ENCODE peak calls at places on chromosomes 2 and 18, in seven cellular contexts. One of them, this sample, is unnamed.

GRCh38 chr2:210577263-210578071 is 21.1 kb downstream of the CPS1 start:
- DNase-seq in EH: peak; percentile 59
- DNase-seq in endothelial cell: no peak
- DNase-seq in HCT116: peak; percentile 33
- DNase-seq in mucosa of descending colon: no peak
- DNase-seq in neural crest cell: no peak
- DNase-seq in IMR-90: peak; percentile 59
- DNase-seq in this sample: peak; percentile 87

GRCh38 chr2:36564377-36564930 is 33.5 kb downstream of the FEZ2 start:
- DNase-seq in EH: peak; percentile 26
- DNase-seq in endothelial cell: no peak
- DNase-seq in HCT116: no peak
- DNase-seq in mucosa of descending colon: no peak
- DNase-seq in neural crest cell: no peak
- DNase-seq in IMR-90: no peak
- DNase-seq in this sample: no peak

GRCh38 chr2:178193823-178194599 is at the start of gene OSBPL6:
- DNase-seq in EH: peak; percentile 90
- DNase-seq in endothelial cell: peak; percentile 81
- DNase-seq in HCT116: peak; percentile 51
- DNase-seq in mucosa of descending colon: peak; percentile 74
- DNase-seq in neural crest cell: peak; percentile 64
- DNase-seq in IMR-90: peak; percentile 82
- DNase-seq in this sample: peak; percentile 80

GRCh38 chr2:191347881-191348280 is 102.7 kb downstream of the MYO1B start:
- DNase-seq in EH: peak; percentile 66
- DNase-seq in endothelial cell: no peak
- DNase-seq in HCT116: no peak
- DNase-seq in mucosa of descending colon: no peak
- DNase-seq in neural crest cell: no peak
- DNase-seq in IMR-90: peak; percentile 84
- DNase-seq in this sample: no peak

GRCh38 chr2:150165479-150165878 is 322.0 kb downstream of the RND3 start:
- DNase-seq in EH: no peak
- DNase-seq in endothelial cell: no peak
- DNase-seq in HCT116: no peak
- DNase-seq in mucosa of descending colon: no peak
- DNase-seq in neural crest cell: no peak
- DNase-seq in IMR-90: no peak
- DNase-seq in this sample: no peak

GRCh38 chr2:42928692-42929576 is 136.6 kb upstream of the HAAO start:
- DNase-seq in EH: peak; percentile 45
- DNase-seq in endothelial cell: peak; percentile 39
- DNase-seq in HCT116: no peak
- DNase-seq in mucosa of descending colon: peak; percentile 72
- DNase-seq in neural crest cell: peak; percentile 32
- DNase-seq in IMR-90: peak; percentile 47
- DNase-seq in this sample: peak; percentile 86

GRCh38 chr2:122980672-122981071 is 1044.4 kb upstream of the CNTNAP5 start:
- DNase-seq in EH: no peak
- DNase-seq in endothelial cell: no peak
- DNase-seq in HCT116: no peak
- DNase-seq in mucosa of descending colon: no peak
- DNase-seq in neural crest cell: no peak
- DNase-seq in IMR-90: no peak
- DNase-seq in this sample: no peak

GRCh38 chr2:9809448-9810088 is 33.7 kb upstream of the TAF1B start:
- DNase-seq in EH: no peak
- DNase-seq in endothelial cell: no peak
- DNase-seq in HCT116: no peak
- DNase-seq in mucosa of descending colon: peak; percentile 77
- DNase-seq in neural crest cell: no peak
- DNase-seq in IMR-90: no peak
- DNase-seq in this sample: no peak

GRCh38 chr18:7812431-7813063 is 245.4 kb downstream of the PTPRM start:
- DNase-seq in EH: peak; percentile 90
- DNase-seq in endothelial cell: no peak
- DNase-seq in HCT116: no peak
- DNase-seq in mucosa of descending colon: no peak
- DNase-seq in neural crest cell: no peak
- DNase-seq in IMR-90: peak; percentile 73
- DNase-seq in this sample: no peak

GRCh38 chr2:70690846-70691245 is 77.2 kb downstream of the ADD2 start:
- DNase-seq in EH: no peak
- DNase-seq in endothelial cell: no peak
- DNase-seq in HCT116: no peak
- DNase-seq in mucosa of descending colon: no peak
- DNase-seq in neural crest cell: no peak
- DNase-seq in IMR-90: no peak
- DNase-seq in this sample: no peak

GRCh38 chr2:235230809-235231601 is 262.8 kb upstream of the AGAP1 start:
- DNase-seq in EH: peak; percentile 68
- DNase-seq in endothelial cell: no peak
- DNase-seq in HCT116: no peak
- DNase-seq in mucosa of descending colon: no peak
- DNase-seq in neural crest cell: no peak
- DNase-seq in IMR-90: no peak
- DNase-seq in this sample: no peak

GRCh38 chr2:209988010-209988409 is 14.4 kb upstream of the RPE start:
- DNase-seq in EH: no peak
- DNase-seq in endothelial cell: no peak
- DNase-seq in HCT116: no peak
- DNase-seq in mucosa of descending colon: no peak
- DNase-seq in neural crest cell: no peak
- DNase-seq in IMR-90: no peak
- DNase-seq in this sample: no peak

GRCh38 chr2:17298453-17298852 is 219.8 kb downstream of the RAD51AP2 start:
- DNase-seq in EH: no peak
- DNase-seq in endothelial cell: no peak
- DNase-seq in HCT116: no peak
- DNase-seq in mucosa of descending colon: no peak
- DNase-seq in neural crest cell: no peak
- DNase-seq in IMR-90: no peak
- DNase-seq in this sample: no peak

GRCh38 chr2:18492721-18493120 is 67.7 kb downstream of the RDH14 start:
- DNase-seq in EH: no peak
- DNase-seq in endothelial cell: no peak
- DNase-seq in HCT116: no peak
- DNase-seq in mucosa of descending colon: no peak
- DNase-seq in neural crest cell: no peak
- DNase-seq in IMR-90: no peak
- DNase-seq in this sample: no peak

GRCh38 chr2:173978447-173978846 is 13.3 kb upstream of the SP3 start:
- DNase-seq in EH: no peak
- DNase-seq in endothelial cell: no peak
- DNase-seq in HCT116: no peak
- DNase-seq in mucosa of descending colon: no peak
- DNase-seq in neural crest cell: no peak
- DNase-seq in IMR-90: peak; percentile 36
- DNase-seq in this sample: no peak

GRCh38 chr2:17373736-17374135 is 144.5 kb downstream of the RAD51AP2 start:
- DNase-seq in EH: no peak
- DNase-seq in endothelial cell: no peak
- DNase-seq in HCT116: no peak
- DNase-seq in mucosa of descending colon: no peak
- DNase-seq in neural crest cell: no peak
- DNase-seq in IMR-90: peak; percentile 49
- DNase-seq in this sample: no peak

GRCh38 chr2:85727798-85728197 is 26.0 kb upstream of the ATOH8 start:
- DNase-seq in EH: no peak
- DNase-seq in endothelial cell: no peak
- DNase-seq in HCT116: no peak
- DNase-seq in mucosa of descending colon: no peak
- DNase-seq in neural crest cell: no peak
- DNase-seq in IMR-90: no peak
- DNase-seq in this sample: no peak

GRCh38 chr2:121748202-121748601 is 7.2 kb upstream of the TSN start:
- DNase-seq in EH: peak; percentile 74
- DNase-seq in endothelial cell: no peak
- DNase-seq in HCT116: peak; percentile 29
- DNase-seq in mucosa of descending colon: no peak
- DNase-seq in neural crest cell: no peak
- DNase-seq in IMR-90: peak; percentile 51
- DNase-seq in this sample: peak; percentile 67

GRCh38 chr2:212538156-212539144 is at the start of gene ERBB4:
- DNase-seq in EH: peak; percentile 7
- DNase-seq in endothelial cell: peak; percentile 18
- DNase-seq in HCT116: no peak
- DNase-seq in mucosa of descending colon: peak; percentile 37
- DNase-seq in neural crest cell: peak; percentile 9
- DNase-seq in IMR-90: no peak
- DNase-seq in this sample: peak; percentile 47

GRCh38 chr18:5979176-5979888 is 84.0 kb upstream of the TMEM200C start:
- DNase-seq in EH: no peak
- DNase-seq in endothelial cell: no peak
- DNase-seq in HCT116: no peak
- DNase-seq in mucosa of descending colon: no peak
- DNase-seq in neural crest cell: no peak
- DNase-seq in IMR-90: no peak
- DNase-seq in this sample: no peak

GRCh38 chr18:3250237-3251107 is 2.9 kb downstream of the MYL12A start:
- DNase-seq in EH: peak; percentile 91
- DNase-seq in endothelial cell: no peak
- DNase-seq in HCT116: no peak
- DNase-seq in mucosa of descending colon: no peak
- DNase-seq in neural crest cell: no peak
- DNase-seq in IMR-90: peak; percentile 80
- DNase-seq in this sample: no peak

GRCh38 chr2:45256867-45257641 is 247.8 kb upstream of the SIX2 start:
- DNase-seq in EH: no peak
- DNase-seq in endothelial cell: no peak
- DNase-seq in HCT116: no peak
- DNase-seq in mucosa of descending colon: no peak
- DNase-seq in neural crest cell: no peak
- DNase-seq in IMR-90: peak; percentile 64
- DNase-seq in this sample: peak; percentile 57

GRCh38 chr2:212592695-212593094 is 54.1 kb upstream of the ERBB4 start:
- DNase-seq in EH: no peak
- DNase-seq in endothelial cell: no peak
- DNase-seq in HCT116: no peak
- DNase-seq in mucosa of descending colon: no peak
- DNase-seq in neural crest cell: no peak
- DNase-seq in IMR-90: no peak
- DNase-seq in this sample: no peak

GRCh38 chr2:235497096-235497495 is 3.3 kb downstream of the AGAP1 start:
- DNase-seq in EH: no peak
- DNase-seq in endothelial cell: no peak
- DNase-seq in HCT116: no peak
- DNase-seq in mucosa of descending colon: no peak
- DNase-seq in neural crest cell: no peak
- DNase-seq in IMR-90: no peak
- DNase-seq in this sample: no peak

GRCh38 chr2:32969444-32970162 is 22.9 kb downstream of the LTBP1 start:
- DNase-seq in EH: peak; percentile 17
- DNase-seq in endothelial cell: no peak
- DNase-seq in HCT116: no peak
- DNase-seq in mucosa of descending colon: no peak
- DNase-seq in neural crest cell: no peak
- DNase-seq in IMR-90: no peak
- DNase-seq in this sample: no peak

GRCh38 chr2:8515864-8516533 is 165.9 kb upstream of the ID2 start:
- DNase-seq in EH: peak; percentile 8
- DNase-seq in endothelial cell: no peak
- DNase-seq in HCT116: no peak
- DNase-seq in mucosa of descending colon: no peak
- DNase-seq in neural crest cell: no peak
- DNase-seq in IMR-90: no peak
- DNase-seq in this sample: no peak

GRCh38 chr2:217370391-217370790 is 510.5 kb upstream of the TNP1 start:
- DNase-seq in EH: peak; percentile 94
- DNase-seq in endothelial cell: no peak
- DNase-seq in HCT116: peak; percentile 4
- DNase-seq in mucosa of descending colon: no peak
- DNase-seq in neural crest cell: no peak
- DNase-seq in IMR-90: peak; percentile 77
- DNase-seq in this sample: no peak

GRCh38 chr2:170313636-170314348 is 135.8 kb downstream of the MYO3B start:
- DNase-seq in EH: peak; percentile 6
- DNase-seq in endothelial cell: no peak
- DNase-seq in HCT116: no peak
- DNase-seq in mucosa of descending colon: no peak
- DNase-seq in neural crest cell: peak; percentile 18
- DNase-seq in IMR-90: no peak
- DNase-seq in this sample: no peak

GRCh38 chr2:20348542-20348941 is 2.1 kb downstream of the PUM2 start:
- DNase-seq in EH: no peak
- DNase-seq in endothelial cell: no peak
- DNase-seq in HCT116: no peak
- DNase-seq in mucosa of descending colon: no peak
- DNase-seq in neural crest cell: no peak
- DNase-seq in IMR-90: no peak
- DNase-seq in this sample: no peak